ENCODE peak calls at places on chromosomes 5 and 9, in six cellular contexts. T, K, S, B, L and Z are unnamed samples.

GRCh38 chr9:92961627-92962302 is 14.4 kb downstream of the FGD3 start:
- DNase-seq in T (no peak), B (no peak), K (peak), L (no peak), S (no peak), Z (no peak)

GRCh38 chr5:139975306-139975705 is 67.8 kb downstream of the NRG2 start:
- DNase-seq in B (no peak), K (no peak), L (no peak), S (no peak), T (no peak), Z (no peak)

GRCh38 chr9:79061766-79062165 is 510.0 kb upstream of the TLE4 start:
- DNase-seq in T (peak), L (no peak), K (no peak), B (no peak), S (no peak), Z (no peak)

GRCh38 chr9:124035001-124035650 is 23.6 kb downstream of the LHX2 start:
- DNase-seq in T (no peak), S (no peak), K (no peak), B (no peak), L (no peak), Z (no peak)

GRCh38 chr9:123960366-123960765 is 30.4 kb upstream of the DENND1A start:
- DNase-seq in K (no peak), S (no peak), L (no peak), T (no peak), B (no peak), Z (no peak)

GRCh38 chr9:68822596-68823165 is 117.6 kb downstream of the PIP5K1B start:
- DNase-seq in L (no peak), B (no peak), S (peak), T (no peak), K (no peak), Z (no peak)

GRCh38 chr5:176678584-176678983 is 31.3 kb downstream of the TSPAN17 start:
- DNase-seq in S (no peak), T (no peak), L (no peak), K (no peak), B (no peak), Z (no peak)

GRCh38 chr9:5643005-5643624 is 14.2 kb downstream of the RIC1 start:
- DNase-seq in L (no peak), K (no peak), B (no peak), T (no peak), S (no peak), Z (no peak)

GRCh38 chr9:68704804-68705635 is at the start of gene PIP5K1B:
- DNase-seq in L (no peak), K (peak), T (peak), S (peak), B (no peak), Z (peak)

GRCh38 chr9:68947015-68947414 is 66.9 kb downstream of the PRKACG start:
- DNase-seq in S (no peak), K (no peak), L (no peak), T (no peak), B (no peak), Z (no peak)

GRCh38 chr5:38830521-38831051 is 15.2 kb upstream of the OSMR start:
- DNase-seq in K (no peak), L (no peak), S (peak), B (no peak), T (peak), Z (peak)

GRCh38 chr5:143024227-143024920 is 254.2 kb downstream of the ARHGAP26 start:
- DNase-seq in B (no peak), L (no peak), K (no peak), S (no peak), T (no peak), Z (no peak)

GRCh38 chr9:96166981-96167380 is 135.0 kb downstream of the HSD17B3 start:
- DNase-seq in T (no peak), K (no peak), S (no peak), L (no peak), B (no peak), Z (no peak)

GRCh38 chr9:89612566-89613278 is 7.9 kb downstream of the GADD45G start:
- DNase-seq in S (no peak), L (no peak), B (no peak), T (no peak), K (no peak), Z (no peak)

GRCh38 chr5:81105261-81105877 is 127.8 kb upstream of the CKMT2 start:
- DNase-seq in T (no peak), L (no peak), B (no peak), S (no peak), K (no peak), Z (no peak)

GRCh38 chr9:134217431-134218210 is 53.3 kb upstream of the RNU6ATAC start:
- DNase-seq in K (peak), L (no peak), B (no peak), T (no peak), S (no peak), Z (no peak)

GRCh38 chr5:14760548-14761002 is 96.1 kb downstream of the OTULIN start:
- DNase-seq in L (no peak), T (no peak), S (no peak), K (no peak), B (no peak), Z (no peak)

GRCh38 chr5:151568036-151568435 is 23.1 kb downstream of the FAT2 start:
- DNase-seq in B (no peak), S (no peak), L (no peak), K (no peak), T (no peak), Z (no peak)

GRCh38 chr9:123406691-123407536 is 50.9 kb downstream of the CRB2 start:
- DNase-seq in L (no peak), K (peak), S (peak), T (no peak), B (no peak), Z (no peak)

GRCh38 chr9:97811534-97812246 is 41.3 kb upstream of the FOXE1 start:
- DNase-seq in K (peak), B (no peak), L (no peak), S (peak), T (peak), Z (peak)

GRCh38 chr9:137318976-137319375 is 16.9 kb upstream of the NRARP start:
- DNase-seq in K (no peak), L (peak), B (no peak), S (no peak), T (no peak), Z (no peak)